ENCODE peak calls at places on chromosome 20, in six cellular contexts. X is transverse colon, M is HL-60, B is esophagus muscularis mucosa, L is GM12878, N is prostate gland. T is an unnamed sample.

GRCh38 chr20:890671-891070 is 25.5 kb downstream of the ANGPT4 start:
- DNase-seq in B (no peak), M (no peak), N (no peak), X (no peak), L (no peak), T (no peak)

GRCh38 chr20:62710886-62711702 is 2.5 kb downstream of the NTSR1 start:
- DNase-seq in B (no peak), X (peak; percentile 32), N (no peak), L (no peak), M (peak; percentile 66), T (no peak)

GRCh38 chr20:39004508-39004907 is 42.4 kb downstream of the DHX35 start:
- DNase-seq in N (no peak), L (no peak), M (no peak), B (no peak), X (peak; percentile 74), T (no peak)

GRCh38 chr20:63412889-63413288 is 51.7 kb upstream of the CHRNA4 start:
- DNase-seq in L (no peak), B (no peak), N (no peak), M (no peak), X (no peak), T (no peak)

GRCh38 chr20:63687419-63688233 is 8.8 kb upstream of the TNFRSF6B start:
- DNase-seq in L (no peak), M (no peak), B (no peak), X (no peak), N (no peak), T (no peak)

GRCh38 chr20:1086273-1087213 is 31.9 kb upstream of the PSMF1 start:
- DNase-seq in X (no peak), L (no peak), B (no peak), M (no peak), N (no peak), T (no peak)

GRCh38 chr20:35663813-35664543 is 722 bp downstream of the CPNE1 start:
- DNase-seq in L (no peak), N (peak; percentile 53), B (peak; percentile 90), X (peak; percentile 62), M (no peak), T (no peak)

GRCh38 chr20:41081276-41081814 is 52.7 kb downstream of the TOP1 start:
- DNase-seq in B (no peak), N (no peak), L (no peak), M (no peak), X (no peak), T (no peak)

GRCh38 chr20:3248167-3248992 is 9.4 kb upstream of the SLC4A11 start:
- DNase-seq in L (no peak), X (no peak), M (no peak), B (no peak), N (no peak), T (no peak)

GRCh38 chr20:57693002-57693582 is 16.7 kb downstream of the PMEPA1 start:
- DNase-seq in B (no peak), X (peak; percentile 85), M (no peak), N (peak; percentile 86), L (no peak), T (no peak)

GRCh38 chr20:878511-879307 is 37.4 kb downstream of the ANGPT4 start:
- DNase-seq in B (no peak), M (no peak), L (no peak), N (no peak), X (no peak), T (peak; percentile 18)

GRCh38 chr20:2799688-2800589 is 488 bp downstream of the CPXM1 start:
- DNase-seq in N (no peak), L (no peak), X (no peak), M (peak; percentile 57), B (no peak), T (no peak)

GRCh38 chr20:15065794-15066193 is 728.4 kb upstream of the FLRT3 start:
- DNase-seq in X (no peak), N (no peak), M (no peak), L (no peak), B (no peak), T (no peak)

GRCh38 chr20:10280016-10280908 is 61.6 kb downstream of the SNAP25 start:
- DNase-seq in L (no peak), N (no peak), M (no peak), X (no peak), B (peak; percentile 62), T (peak; percentile 100)

GRCh38 chr20:5448449-5449118 is 131.8 kb upstream of the PROKR2 start:
- DNase-seq in L (no peak), N (peak; percentile 47), M (peak; percentile 11), X (peak; percentile 50), B (peak; percentile 90), T (peak; percentile 5)

GRCh38 chr20:24762791-24763350 is 186.2 kb upstream of the CST7 start:
- DNase-seq in B (no peak), N (no peak), X (no peak), L (no peak), M (no peak), T (no peak)

GRCh38 chr20:53582574-53583351 is 10.9 kb downstream of the ZNF217 start:
- DNase-seq in B (no peak), L (no peak), N (no peak), M (peak; percentile 82), X (no peak), T (no peak)

GRCh38 chr20:42027746-42028268 is 409.6 kb upstream of the CHD6 start:
- DNase-seq in M (no peak), X (no peak), L (no peak), B (no peak), N (no peak), T (no peak)

GRCh38 chr20:40753472-40753871 is 64.4 kb upstream of the MAFB start:
- DNase-seq in M (peak; percentile 32), N (no peak), B (no peak), L (no peak), X (no peak), T (peak; percentile 40)

GRCh38 chr20:1827974-1828785 is 67.0 kb upstream of the SIRPA start:
- DNase-seq in L (no peak), N (peak; percentile 62), M (no peak), X (peak; percentile 65), B (no peak), T (no peak)

GRCh38 chr20:63267681-63268080 is 4.9 kb upstream of the ARFGAP1 start:
- DNase-seq in L (no peak), X (no peak), N (no peak), M (no peak), B (no peak), T (no peak)

GRCh38 chr20:32988008-32988407 is 16.2 kb downstream of the SUN5 start:
- DNase-seq in L (no peak), B (no peak), N (no peak), M (no peak), X (no peak), T (no peak)

DNA sequence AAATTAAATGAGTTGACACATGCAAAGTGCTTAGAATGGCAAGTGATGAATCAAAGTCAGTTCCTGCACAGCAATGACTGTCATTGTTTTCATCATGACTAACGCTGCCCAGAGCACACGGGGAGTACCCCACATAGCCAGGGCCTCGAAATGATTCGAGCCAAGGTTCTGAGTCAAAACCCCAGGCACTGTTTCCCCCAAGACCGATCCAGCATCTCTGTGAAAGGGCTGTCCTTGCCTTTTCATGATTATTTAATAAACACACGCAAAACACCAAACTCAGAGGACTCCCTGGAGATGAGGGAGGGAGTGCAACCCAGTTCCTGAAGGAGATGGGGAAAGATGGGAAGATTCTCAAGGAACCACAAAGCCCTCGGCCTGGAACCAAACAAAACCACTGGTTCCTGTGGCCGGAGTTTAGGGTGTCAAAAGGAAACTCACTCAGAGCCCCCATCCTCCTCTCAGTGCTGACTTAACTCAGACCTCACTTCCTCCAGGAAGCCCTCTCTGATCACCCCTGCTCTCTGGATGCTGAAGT is 3.8 kb downstream of the PREX1 start:
- DNase-seq in X (no peak), N (no peak), L (peak; percentile 76), B (no peak), M (no peak), T (no peak)
- H3K27ac ChIP-seq in X (peak overlapping the region; percentile 66), N (no peak overlapping the region), L (peak overlapping the region; percentile 86), B (peak overlapping the region; percentile 50), M (no peak overlapping the region), T (peak overlapping the region; percentile 89)

DNA sequence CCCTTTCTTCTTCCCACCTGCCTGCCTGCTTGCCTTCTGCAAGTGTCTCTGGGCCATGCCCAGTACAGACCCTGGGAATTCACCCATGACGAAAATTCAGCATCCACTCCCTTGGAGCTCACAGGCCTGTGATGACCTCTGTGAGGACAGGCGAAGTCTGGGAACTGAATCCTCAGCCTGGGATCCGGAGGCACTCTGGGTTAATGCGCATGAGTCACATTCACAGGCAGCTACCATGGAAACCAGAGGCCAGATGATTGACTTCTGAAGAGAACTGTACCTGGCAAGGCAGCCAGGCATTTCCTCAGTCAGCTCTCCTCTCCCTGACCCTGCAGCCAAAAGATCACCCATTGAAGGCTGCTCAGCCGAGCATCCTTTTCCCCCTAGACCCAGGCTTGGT is 41.0 kb downstream of the SLC9A8 start:
- DNase-seq in X (no peak), L (no peak), N (no peak), M (no peak), B (no peak), T (no peak)
- TF ChIP-seq POLR2AphosphoS5 in X (no peak), L (no peak), N (no peak), M (no peak), B (no peak), T (no peak)

DNA sequence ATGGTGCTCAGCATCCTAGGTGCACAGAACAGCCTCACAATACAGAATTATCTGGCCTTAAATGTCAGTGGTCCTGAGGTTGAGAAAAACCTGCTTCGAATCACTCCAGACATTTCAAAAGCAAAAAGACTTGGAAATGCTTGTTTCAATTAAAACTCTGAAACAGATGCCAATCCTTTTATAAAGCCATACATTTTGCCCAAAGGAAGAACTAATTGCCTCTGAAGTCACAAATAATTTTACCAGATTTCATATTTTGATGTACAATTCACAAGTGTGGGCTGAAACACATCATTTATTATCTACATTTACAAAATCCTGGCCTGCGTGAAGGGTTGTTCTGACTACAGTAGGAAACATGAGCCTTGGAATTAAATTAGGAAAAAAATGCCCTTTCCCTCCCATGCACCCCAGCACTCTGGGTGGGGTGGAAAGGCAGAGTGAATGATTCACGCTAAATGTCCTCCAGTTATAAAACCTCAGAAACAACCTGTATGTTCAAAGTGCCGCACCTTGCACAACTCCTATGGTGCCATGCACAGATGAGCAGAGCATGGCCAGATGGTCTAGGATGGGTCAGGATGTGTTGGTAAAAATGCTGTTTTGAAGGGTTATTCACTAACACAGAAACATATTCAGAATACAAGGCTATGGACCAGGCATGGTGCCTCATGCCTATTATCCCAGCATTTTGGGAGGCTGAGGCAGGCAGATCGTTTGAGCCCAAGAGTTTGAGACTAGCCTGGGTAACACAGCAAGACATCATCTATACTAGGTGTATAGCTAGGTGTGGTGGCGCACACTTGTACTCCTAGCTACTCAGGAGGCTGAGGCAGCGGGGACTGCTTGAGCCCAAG is 87.0 kb downstream of the ZMYND8 start:
- DNase-seq in X (no peak), B (no peak), N (no peak), M (no peak), L (no peak), T (no peak)
- H3K27ac ChIP-seq in X (no peak overlapping the region), B (no peak overlapping the region), N (no peak overlapping the region), M (no peak overlapping the region), L (no peak overlapping the region), T (no peak overlapping the region)

DNA sequence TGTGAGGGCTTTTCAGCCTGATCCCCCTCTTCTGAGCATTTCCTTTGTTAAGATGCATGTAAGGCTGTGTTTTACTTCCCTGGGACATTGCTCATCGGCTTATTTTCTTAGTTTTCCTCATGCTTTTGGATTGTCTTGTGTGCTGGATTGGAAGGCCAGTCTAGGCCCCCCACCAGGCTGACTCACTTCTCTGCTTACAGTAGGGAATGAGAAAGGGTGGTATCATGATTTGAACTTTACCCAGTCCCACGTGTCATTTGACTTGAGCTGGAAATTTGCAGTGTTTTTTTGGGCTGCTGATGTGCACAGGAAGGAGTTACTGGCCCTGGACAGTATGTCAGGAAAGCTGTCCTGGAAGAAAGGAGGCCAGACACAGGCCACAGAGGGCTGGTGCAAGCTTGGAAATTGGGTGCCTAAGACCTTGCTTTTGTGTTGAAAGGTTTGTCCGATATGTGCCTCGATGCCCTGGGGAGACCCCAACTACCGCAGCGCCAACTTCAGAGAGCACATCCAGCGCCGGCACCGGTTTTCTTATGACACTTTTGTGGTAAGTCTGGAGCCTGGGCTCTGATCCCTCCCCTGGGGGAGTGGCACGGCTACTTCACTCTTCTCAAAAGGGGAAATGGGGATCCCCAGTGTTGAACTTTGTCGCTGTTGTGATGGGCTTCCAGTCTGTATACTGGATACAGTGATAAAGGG is 12.8 kb downstream of the RNF114 start:
- DNase-seq in N (no peak), X (no peak), M (no peak), B (no peak), L (no peak), T (no peak)
- TF ChIP-seq POLR2AphosphoS5 in N (no peak), X (no peak), M (no peak), B (no peak), L (no peak), T (no peak)